ENCODE peak calls at places on chromosomes 2 and 18, in five cellular contexts. J is HTR-8/SVneo; G is ELR; D is CD4-positive, alpha-beta T cell; W is progenitor cell of endocrine pancreas. U is an unnamed sample.

GRCh38 chr18:6088432-6088831 is 193.1 kb upstream of the TMEM200C start:
- DNase-seq in J (no peak), G (no peak), D (no peak), W (no peak), U (no peak)

GRCh38 chr2:216696751-216697560 is 1.6 kb upstream of the IGFBP5 start:
- DNase-seq in J (no peak), G (peak; percentile 64), D (no peak), W (no peak), U (no peak)

GRCh38 chr2:237465515-237466227 is 21.4 kb upstream of the MLPH start:
- DNase-seq in J (peak; percentile 71), G (peak; percentile 99), D (no peak), W (no peak), U (no peak)

GRCh38 chr2:64876137-64876647 is 113.0 kb upstream of the SLC1A4 start:
- DNase-seq in J (peak; percentile 79), G (peak; percentile 89), D (no peak), W (no peak), U (no peak)

GRCh38 chr2:171703574-171704347 is 16.5 kb downstream of the DYNC1I2 start:
- DNase-seq in J (no peak), G (peak; percentile 62), D (no peak), W (no peak), U (no peak)

GRCh38 chr18:8162797-8163196 is 446.4 kb upstream of the RAB12 start:
- DNase-seq in J (no peak), G (no peak), D (no peak), W (no peak), U (no peak)

GRCh38 chr2:120287183-120288015 is 34.7 kb downstream of the RALB start:
- DNase-seq in J (peak; percentile 26), G (peak; percentile 97), D (no peak), W (no peak), U (no peak)

GRCh38 chr2:233498126-233498525 is 68.5 kb downstream of the USP40 start:
- DNase-seq in J (no peak), G (no peak), D (no peak), W (no peak), U (no peak)

GRCh38 chr2:208057108-208057507 is 31.8 kb upstream of the PLEKHM3 start:
- DNase-seq in J (no peak), G (no peak), D (no peak), W (no peak), U (no peak)

GRCh38 chr18:24488824-24489493 is 28.5 kb downstream of the HRH4 start:
- DNase-seq in J (peak; percentile 30), G (peak; percentile 58), D (no peak), W (no peak), U (peak; percentile 12)

GRCh38 chr2:98822301-98823164 is 91.6 kb upstream of the MGAT4A start:
- DNase-seq in J (no peak), G (no peak), D (peak; percentile 33), W (peak; percentile 44), U (peak; percentile 39)

GRCh38 chr2:85410584-85411404 is 628 bp upstream of the CAPG start:
- DNase-seq in J (no peak), G (no peak), D (no peak), W (no peak), U (no peak)

GRCh38 chr2:233892793-233893192 is 24.4 kb upstream of the TRPM8 start:
- DNase-seq in J (no peak), G (peak; percentile 13), D (no peak), W (no peak), U (no peak)

GRCh38 chr2:206031162-206031784 is 54.7 kb downstream of the INO80D start:
- DNase-seq in J (no peak), G (peak; percentile 87), D (no peak), W (no peak), U (no peak)

GRCh38 chr2:168432565-168433186 is 23.4 kb upstream of the CERS6 start:
- DNase-seq in J (no peak), G (no peak), D (peak; percentile 38), W (no peak), U (no peak)

GRCh38 chr2:232419245-232420072 is 12.8 kb downstream of the ALPG start:
- DNase-seq in J (no peak), G (peak; percentile 8), D (no peak), W (no peak), U (no peak)

GRCh38 chr2:13001408-13001807 is 284.7 kb downstream of the TRIB2 start:
- DNase-seq in J (no peak), G (no peak), D (no peak), W (no peak), U (no peak)

GRCh38 chr2:96565111-96565510 is 28.6 kb downstream of the ARID5A start:
- DNase-seq in J (no peak), G (no peak), D (no peak), W (no peak), U (no peak)

GRCh38 chr2:201806442-201806841 is at the start of gene CDK15:
- DNase-seq in J (no peak), G (peak; percentile 76), D (no peak), W (no peak), U (no peak)

GRCh38 chr18:67783215-67783946 is 266.9 kb upstream of the DSEL start:
- DNase-seq in J (peak; percentile 26), G (peak; percentile 97), D (no peak), W (no peak), U (no peak)

GRCh38 chr18:48994044-48994651 is 43.4 kb upstream of the SMAD7 start:
- DNase-seq in J (no peak), G (peak; percentile 72), D (no peak), W (no peak), U (no peak)

GRCh38 chr2:143083636-143084035 is 45.6 kb upstream of the ARHGAP15 start:
- DNase-seq in J (peak; percentile 9), G (peak; percentile 90), D (no peak), W (no peak), U (no peak)

GRCh38 chr2:235779444-235779896 is 285.6 kb downstream of the AGAP1 start:
- DNase-seq in J (peak; percentile 77), G (peak; percentile 79), D (peak; percentile 11), W (peak; percentile 71), U (peak; percentile 11)

GRCh38 chr2:109609352-109610024 is 4.3 kb downstream of the SEPTIN10 start:
- DNase-seq in J (no peak), G (peak; percentile 84), D (no peak), W (no peak), U (no peak)

GRCh38 chr18:79644006-79644665 is 35.5 kb upstream of the CTDP1 start:
- DNase-seq in J (peak; percentile 64), G (peak; percentile 59), D (peak; percentile 53), W (peak; percentile 72), U (peak; percentile 63)

GRCh38 chr18:29041976-29042375 is 865.0 kb upstream of the CDH2 start:
- DNase-seq in J (no peak), G (no peak), D (no peak), W (no peak), U (no peak)

GRCh38 chr2:118239284-118239683 is 151.0 kb downstream of the INSIG2 start:
- DNase-seq in J (no peak), G (no peak), D (no peak), W (no peak), U (no peak)

GRCh38 chr18:35515460-35516130 is 17.8 kb upstream of the INO80C start:
- DNase-seq in J (no peak), G (no peak), D (no peak), W (no peak), U (no peak)

GRCh38 chr18:76532875-76533274 is 37.8 kb upstream of the ZNF516 start:
- DNase-seq in J (no peak), G (no peak), D (no peak), W (no peak), U (no peak)

GRCh38 chr2:189613650-189614420 is 33.2 kb upstream of the SLC40A1 start:
- DNase-seq in J (peak; percentile 26), G (peak; percentile 64), D (no peak), W (no peak), U (no peak)

GRCh38 chr2:13597176-13597575 is 880.4 kb downstream of the TRIB2 start:
- DNase-seq in J (no peak), G (peak; percentile 59), D (no peak), W (no peak), U (no peak)

GRCh38 chr2:159968282-159968900 is 94.0 kb downstream of the PLA2R1 start:
- DNase-seq in J (peak; percentile 62), G (peak; percentile 64), D (no peak), W (peak; percentile 10), U (no peak)

GRCh38 chr2:72920317-72921087 is 3.2 kb downstream of the EMX1 start:
- DNase-seq in J (no peak), G (no peak), D (no peak), W (no peak), U (no peak)

GRCh38 chr2:217305882-217306281 is 446.0 kb upstream of the TNP1 start:
- DNase-seq in J (no peak), G (no peak), D (no peak), W (no peak), U (no peak)